ENCODE peak calls at places on chromosomes 13 and 19, in eight cellular contexts. V is A549, G is PC-3, L is SK-N-SH, P is H9, O is PC-9, E is GM23338, M is astrocyte. H is an unnamed sample.

GRCh38 chr19:15454371-15454800 is 4.6 kb upstream of the WIZ start:
- DNase-seq in P (no peak), M (no peak), O (no peak), E (no peak), G (no peak), L (no peak), V (peak), H (no peak)

GRCh38 chr13:94345374-94346195 is 133.9 kb downstream of the DCT start:
- DNase-seq in V (peak), E (no peak), P (no peak), L (peak), G (peak), O (no peak), M (peak), H (no peak)

GRCh38 chr19:44512326-44513298 is 12.3 kb upstream of the ZNF180 start:
- DNase-seq in G (peak), M (peak), O (peak), L (peak), E (peak), P (peak), V (peak), H (peak)

GRCh38 chr13:35720290-35720689 is 243.8 kb upstream of the MAB21L1 start:
- DNase-seq in O (no peak), L (no peak), V (no peak), M (no peak), E (no peak), G (peak), P (no peak), H (no peak)

GRCh38 chr19:6717036-6717435 is 3.4 kb downstream of the C3 start:
- DNase-seq in P (peak), G (no peak), M (no peak), L (no peak), E (no peak), V (no peak), O (no peak), H (no peak)

GRCh38 chr13:39777527-39778061 is 122.1 kb downstream of the COG6 start:
- DNase-seq in E (peak), O (peak), L (no peak), P (no peak), G (peak), V (peak), M (peak), H (no peak)

GRCh38 chr13:73767747-73768315 is 366.4 kb downstream of the KLF12 start:
- DNase-seq in E (peak), P (no peak), G (peak), M (no peak), V (peak), O (no peak), L (peak), H (peak)

GRCh38 chr13:73204916-73205315 is 146.1 kb downstream of the KLF5 start:
- DNase-seq in P (no peak), M (no peak), L (no peak), G (no peak), O (no peak), E (no peak), V (no peak), H (no peak)

GRCh38 chr13:113562085-113562749 is 22.3 kb upstream of the TFDP1 start:
- DNase-seq in P (peak), V (peak), G (peak), L (peak), O (peak), E (peak), M (peak), H (peak)

GRCh38 chr13:72820156-72820897 is 38.4 kb downstream of the PIBF1 start:
- DNase-seq in L (no peak), V (no peak), M (peak), P (no peak), O (no peak), E (peak), G (no peak), H (no peak)

GRCh38 chr19:19531951-19532805 is 3.5 kb downstream of the YJEFN3 start:
- DNase-seq in E (peak), L (peak), V (peak), G (peak), P (peak), M (no peak), O (peak), H (peak)

GRCh38 chr13:22090114-22090513 is 419.2 kb downstream of the FGF9 start:
- DNase-seq in L (no peak), E (no peak), G (no peak), O (no peak), M (no peak), V (no peak), P (no peak), H (no peak)

GRCh38 chr19:53881482-53882390 is at the start of gene PRKCG:
- DNase-seq in G (peak), O (peak), L (peak), P (peak), M (no peak), E (peak), V (peak), H (peak)

GRCh38 chr13:101267656-101268055 is 148.7 kb downstream of the NALCN start:
- DNase-seq in M (peak), P (no peak), E (no peak), G (peak), O (no peak), V (no peak), L (no peak), H (no peak)

GRCh38 chr19:50419580-50420035 is 870 bp downstream of the SPIB start:
- DNase-seq in P (no peak), M (no peak), O (no peak), L (no peak), G (no peak), V (no peak), E (peak), H (peak)

GRCh38 chr19:9673912-9674668 is 810 bp downstream of the ZNF562 start:
- DNase-seq in E (peak), O (peak), G (peak), L (no peak), V (peak), M (peak), P (no peak), H (no peak)

GRCh38 chr19:52307275-52307674 is 10.3 kb downstream of the ZNF480 start:
- DNase-seq in E (peak), V (peak), L (no peak), G (no peak), P (peak), M (peak), O (no peak), H (peak)

GRCh38 chr13:46521486-46521885 is 31.5 kb upstream of the LRCH1 start:
- DNase-seq in L (no peak), E (no peak), M (no peak), P (no peak), O (no peak), G (no peak), V (no peak), H (no peak)

GRCh38 chr19:16588089-16588823 is 16.0 kb upstream of the SLC35E1 start:
- DNase-seq in E (peak), V (no peak), G (no peak), M (peak), P (peak), L (peak), O (no peak), H (peak)

GRCh38 chr13:38690231-38690630 is 3.4 kb downstream of the FREM2 start:
- DNase-seq in V (no peak), G (no peak), M (no peak), P (no peak), E (no peak), L (no peak), O (no peak), H (no peak)
- H3K4me2 ChIP-seq in V (no peak), G (no peak), M (no peak), P (no peak), E (no peak), L (no peak), O (no peak), H (no peak)

GRCh38 chr13:60227168-60227567 is 63.4 kb upstream of the DIAPH3 start:
- DNase-seq in G (no peak), V (no peak), L (no peak), E (no peak), M (no peak), O (no peak), P (no peak), H (no peak)

GRCh38 chr13:60230593-60230992 is 66.9 kb upstream of the DIAPH3 start:
- DNase-seq in L (peak), M (peak), V (no peak), O (no peak), E (no peak), G (no peak), P (no peak), H (no peak)

GRCh38 chr13:60221581-60221980 is 57.9 kb upstream of the DIAPH3 start:
- DNase-seq in V (no peak), O (no peak), G (no peak), M (no peak), P (no peak), E (no peak), L (no peak), H (no peak)

GRCh38 chr13:60229708-60230272 is 66.1 kb upstream of the DIAPH3 start:
- DNase-seq in L (peak), M (peak), G (no peak), O (no peak), V (no peak), P (no peak), E (no peak), H (no peak)

GRCh38 chr13:60226507-60226906 is 62.8 kb upstream of the DIAPH3 start:
- DNase-seq in M (peak), L (peak), G (peak), O (peak), P (peak), V (peak), E (peak), H (no peak)
- TF ChIP-seq CTCF in M (peak), L (peak), G (peak), O (no peak), P (peak), V (no peak), E (peak), H (no peak)

GRCh38 chr19:1406818-1407661 is at the start of gene DAZAP1:
- DNase-seq in P (peak), E (peak), M (peak), V (peak), O (peak), L (peak), G (peak), H (peak)

GRCh38 chr19:1407662-1408299 is 395 bp downstream of the DAZAP1 start:
- DNase-seq in E (no peak), G (no peak), O (peak), M (no peak), L (no peak), P (no peak), V (no peak), H (peak)

GRCh38 chr19:1408300-1409203 is 1.2 kb downstream of the DAZAP1 start:
- DNase-seq in G (peak), E (peak), M (peak), P (no peak), O (peak), V (no peak), L (peak), H (peak)

GRCh38 chr19:1409204-1410005 is 2.0 kb downstream of the DAZAP1 start:
- DNase-seq in V (no peak), P (no peak), M (no peak), E (no peak), O (no peak), L (no peak), G (no peak), H (no peak)

GRCh38 chr19:1406496-1406817 is 929 bp upstream of the DAZAP1 start:
- DNase-seq in L (no peak), O (peak), P (no peak), E (peak), G (no peak), V (no peak), M (no peak), H (no peak)
- H3K4me2 ChIP-seq in L (peak), O (peak), P (peak), E (peak), G (peak), V (peak), M (peak), H (peak)

GRCh38 chr19:55368106-55368505 is 2.2 kb downstream of the IL11 start:
- DNase-seq in O (no peak), V (no peak), P (no peak), L (no peak), E (no peak), M (no peak), G (no peak), H (no peak)

GRCh38 chr19:55366790-55367189 is 3.5 kb downstream of the IL11 start:
- DNase-seq in M (no peak), P (no peak), V (no peak), O (no peak), E (no peak), L (no peak), G (no peak), H (no peak)

GRCh38 chr19:55362990-55363716 is at the start of gene GARIN5B:
- DNase-seq in G (no peak), M (no peak), L (no peak), P (no peak), V (no peak), E (no peak), O (no peak), H (no peak)

GRCh38 chr19:55365245-55365644 is 2.2 kb upstream of the GARIN5B start:
- DNase-seq in L (no peak), O (no peak), G (no peak), E (no peak), M (no peak), V (no peak), P (no peak), H (no peak)

GRCh38 chr19:55365922-55366321 is 2.9 kb upstream of the GARIN5B start:
- DNase-seq in O (no peak), L (no peak), G (no peak), M (no peak), E (no peak), P (no peak), V (no peak), H (no peak)
- TF ChIP-seq CTCF in O (no peak), L (no peak), G (no peak), M (no peak), E (no peak), P (no peak), V (no peak), H (no peak)

GRCh38 chr13:109785141-109785891 is 1.1 kb downstream of the IRS2 start:
- DNase-seq in G (peak), E (peak), V (peak), O (peak), M (peak), P (peak), L (peak), H (no peak)
- H3K4me2 ChIP-seq in G (peak), E (peak), V (peak), O (peak), M (peak), P (peak), L (peak), H (no peak)

GRCh38 chr13:110925023-110925608 is 10.2 kb upstream of the ANKRD10 start:
- DNase-seq in G (no peak), M (no peak), P (peak), E (peak), V (no peak), O (no peak), L (no peak), H (peak)
- TF ChIP-seq CTCF in G (peak), M (no peak), P (peak), E (peak), V (peak), O (no peak), L (peak), H (peak)

GRCh38 chr19:2033825-2034159 is 17.3 kb downstream of the MKNK2 start:
- DNase-seq in V (no peak), E (no peak), G (no peak), M (no peak), O (no peak), L (no peak), P (peak), H (no peak)
- H3K4me2 ChIP-seq in V (no peak), E (no peak), G (no peak), M (no peak), O (peak), L (no peak), P (no peak), H (no peak)

GRCh38 chr13:51935326-51936171 is 73.8 kb downstream of the CCDC70 start:
- DNase-seq in V (peak), M (no peak), O (peak), L (peak), P (peak), E (peak), G (peak), H (no peak)
- TF ChIP-seq CTCF in V (peak), M (no peak), O (peak), L (peak), P (peak), E (peak), G (peak), H (peak)

H was measured in DND-41.